ENCODE peak calls at places on chromosomes 4 and X, in four cellular contexts. H is tibial nerve, Y is Peyer's patch, P is astrocyte. N is an unnamed sample.
A peak's percentile ranks its signal among the peaks of the same experiment; 100 is the strongest.

GRCh38 chr4:182143822-182144620 is 99.2 kb upstream of the TENM3 start:
- DNase-seq in Y (peak; percentile 57), H (no peak), P (peak; percentile 89), N (no peak)

GRCh38 chrX:153937056-153937455 is 2.2 kb upstream of the NAA10 start:
- DNase-seq in P (no peak), Y (no peak), H (no peak), N (no peak)

GRCh38 chr4:163167333-163167626 is 590 bp upstream of the NAF1 start:
- DNase-seq in P (peak; percentile 27), H (no peak), Y (no peak), N (no peak)

GRCh38 chr4:67568820-67569219 is 10.3 kb downstream of the STAP1 start:
- DNase-seq in Y (no peak), H (no peak), P (peak; percentile 44), N (no peak)

GRCh38 chr4:37689353-37689752 is 3.2 kb upstream of the RELL1 start:
- DNase-seq in H (no peak), P (no peak), Y (no peak), N (no peak)

GRCh38 chr4:2804449-2804972 is 11.6 kb downstream of the SH3BP2 start:
- DNase-seq in P (no peak), Y (peak; percentile 48), H (no peak), N (no peak)

GRCh38 chrX:15619053-15619772 is 18.5 kb upstream of the ACE2 start:
- DNase-seq in H (no peak), P (peak; percentile 5), Y (no peak), N (peak; percentile 6)

GRCh38 chrX:79366888-79367749 is at the start of gene ITM2A:
- DNase-seq in P (no peak), H (peak; percentile 12), Y (peak; percentile 51), N (peak; percentile 38)

GRCh38 chrX:100368167-100368566 is 41.9 kb downstream of the PCDH19 start:
- DNase-seq in H (no peak), Y (no peak), P (no peak), N (no peak)

GRCh38 chr4:80069108-80069836 is 3.8 kb downstream of the ANTXR2 start:
- DNase-seq in P (peak; percentile 51), H (no peak), Y (no peak), N (no peak)

GRCh38 chr4:41304221-41304620 is 47.5 kb downstream of the UCHL1 start:
- DNase-seq in H (no peak), P (no peak), Y (no peak), N (no peak)

GRCh38 chrX:131830400-131831184 is 192.5 kb upstream of the STK26 start:
- DNase-seq in H (peak; percentile 22), Y (no peak), P (peak; percentile 30), N (peak; percentile 62)

GRCh38 chr4:128528793-128529553 is 241.4 kb upstream of the PGRMC2 start:
- DNase-seq in P (peak; percentile 100), Y (no peak), H (no peak), N (no peak)

GRCh38 chrX:2385224-2385623 is 115.6 kb downstream of the DHRSX start:
- DNase-seq in P (peak; percentile 97), H (no peak), Y (no peak), N (no peak)

GRCh38 chr4:121927948-121928347 is 23.9 kb downstream of the TRPC3 start:
- DNase-seq in P (no peak), H (no peak), Y (no peak), N (no peak)

GRCh38 chrX:72041901-72042859 is 89.5 kb downstream of the RTL5 start:
- DNase-seq in H (no peak), P (peak; percentile 65), Y (no peak), N (no peak)

GRCh38 chr4:63589796-63590195 is 819.5 kb downstream of the TECRL start:
- DNase-seq in P (no peak), Y (no peak), H (no peak), N (no peak)

GRCh38 chr4:85940131-85940530 is 419.7 kb downstream of the MAPK10 start:
- DNase-seq in P (no peak), Y (no peak), H (no peak), N (no peak)

GRCh38 chr4:48254381-48255072 is 15.1 kb downstream of the TEC start:
- DNase-seq in P (peak; percentile 97), H (no peak), Y (no peak), N (no peak)

GRCh38 chr4:98739718-98740117 is 81.3 kb upstream of the TSPAN5 start:
- DNase-seq in P (no peak), Y (no peak), H (no peak), N (no peak)

GRCh38 chr4:14812101-14812500 is 190.2 kb upstream of the CPEB2 start:
- DNase-seq in Y (no peak), P (no peak), H (no peak), N (no peak)

GRCh38 chr4:138751290-138751689 is 264.3 kb upstream of the NOCT start:
- DNase-seq in Y (no peak), P (no peak), H (no peak), N (no peak)

DNA sequence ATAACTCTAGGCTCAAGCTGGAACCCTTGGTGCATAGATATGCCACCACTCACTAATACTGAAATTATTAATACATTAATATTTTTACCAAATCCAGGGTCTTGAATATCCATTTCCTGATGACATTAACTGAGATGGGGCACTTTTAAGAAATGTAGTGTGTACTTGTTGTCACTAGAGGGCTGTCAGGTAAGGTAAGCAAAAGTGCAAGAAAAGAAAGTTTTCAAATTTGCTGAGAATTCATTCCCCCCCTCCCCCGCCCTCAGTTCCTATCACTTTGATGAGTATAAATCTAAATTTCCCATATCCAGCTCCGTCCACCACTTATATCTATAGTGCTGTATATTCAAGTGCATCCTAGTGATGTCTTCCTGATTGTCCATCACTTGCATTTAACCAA is 20.5 kb upstream of the WDR44 start:
- DNase-seq in Y (no peak), H (no peak), P (no peak), N (no peak)
- TF ChIP-seq CTCF in Y (no peak), H (no peak), P (peak; percentile 10), N (no peak)

GRCh38 chr4:11624370-11624769 is 195.7 kb upstream of the HS3ST1 start:
- DNase-seq in P (no peak), H (no peak), Y (no peak), N (no peak)
- H3K9me3 ChIP-seq in P (no peaks in the 10 kb centered on the region), H (no peaks in the 10 kb centered on the region), Y (no peaks in the 10 kb centered on the region), N (no peaks in the 10 kb centered on the region)

DNA sequence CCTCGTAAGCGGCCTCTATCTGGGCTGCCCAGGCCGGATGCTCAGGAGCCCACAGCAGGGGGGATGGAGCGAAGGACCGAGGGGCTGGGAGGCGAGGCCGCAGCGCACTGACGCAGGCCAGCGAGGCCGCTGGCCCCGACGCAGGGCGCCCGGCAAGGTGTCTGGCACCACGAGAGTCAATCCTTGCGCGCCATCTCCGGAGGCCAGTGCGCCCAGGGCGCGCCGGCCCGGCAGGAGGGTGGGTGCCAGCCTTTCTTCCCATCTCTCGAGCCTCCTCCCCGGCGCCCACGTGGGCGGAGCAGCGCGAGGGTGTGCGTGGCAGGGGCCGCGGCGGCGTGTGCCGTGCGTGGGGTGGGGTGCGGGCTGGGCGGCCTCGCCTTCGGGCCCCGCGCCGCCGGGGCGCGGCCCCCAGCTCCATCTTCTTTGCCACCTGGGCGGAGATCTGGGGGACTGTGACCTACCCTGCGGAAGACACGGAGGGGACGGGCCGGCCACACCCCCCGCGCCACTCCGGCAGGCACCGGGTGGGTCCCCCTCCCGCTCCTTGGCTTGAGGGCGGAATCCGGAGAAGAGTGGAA is 916 bp downstream of the JAKMIP1 start:
- DNase-seq in H (no peak), P (peak; percentile 10), Y (no peak), N (no peak)
- H3K4me3 ChIP-seq in H (peak overlapping the region; percentile 63), P (no peak overlapping the region), Y (peak overlapping the region; percentile 24), N (no peak overlapping the region)

GRCh38 chr4:148704291-148704690 is 262.1 kb upstream of the NR3C2 start:
- DNase-seq in Y (no peak), H (no peak), P (no peak), N (no peak)
- TF ChIP-seq CTCF in Y (no peak), H (no peak), P (no peak), N (no peak)

GRCh38 chr4:30950737-30951136 is 230.6 kb downstream of the PCDH7 start:
- DNase-seq in H (no peak), P (no peak), Y (no peak), N (peak; percentile 40)
- H3K9me3 ChIP-seq in H (no peaks in the 10 kb centered on the region), P (no peaks in the 10 kb centered on the region), Y (no peaks in the 10 kb centered on the region), N (no peaks in the 10 kb centered on the region)

GRCh38 chr4:22483551-22483981 is 32.3 kb downstream of the ADGRA3 start:
- DNase-seq in Y (no peak), H (no peak), P (peak; percentile 92), N (no peak)
- H3K4me3 ChIP-seq in Y (no peak overlapping the region), H (no peak overlapping the region), P (no peak overlapping the region), N (no peak overlapping the region)